ENCODE peak calls at places on chromosomes 4 and X, in seven cellular contexts. Q is RWPE1; S is body of pancreas; H is ACHN; K is hypothalamus; D is stimulated activated naive CD8-positive, alpha-beta T cell treated with anti-CD3 and anti-CD28 coated beads, Interleukin-15, Interleukin-2, amounts not matched to agents 100 U/mL and 50 U/mL, for 24 hours; U is activated naive CD8-positive, alpha-beta T cell treated with anti-CD3 and anti-CD28 coated beads, Interleukin-2, amount 50 U/mL, for 24 hours. I is an unnamed sample.

GRCh38 chr4:102217775-102218174 is 127.5 kb downstream of the SLC39A8 start:
- DNase-seq in Q (no peak), S (no peak), H (no peak), K (no peak), D (no peak), U (no peak), I (no peak)

GRCh38 chr4:16225996-16226815 is at the start of gene TAPT1:
- DNase-seq in Q (peak; percentile 44), S (peak; percentile 84), H (peak; percentile 70), K (peak; percentile 68), D (peak; percentile 86), U (peak; percentile 85), I (peak; percentile 77)

GRCh38 chrX:48919947-48920712 is 1.3 kb upstream of the PIM2 start:
- DNase-seq in Q (no peak), S (no peak), H (no peak), K (no peak), D (no peak), U (no peak), I (no peak)

GRCh38 chr4:55291227-55291629 is 54.8 kb upstream of the SRD5A3 start:
- DNase-seq in Q (no peak), S (no peak), H (no peak), K (no peak), D (no peak), U (no peak), I (no peak)

GRCh38 chr4:39348371-39349265 is 17.5 kb downstream of the RFC1 start:
- DNase-seq in Q (peak; percentile 4), S (no peak), H (peak; percentile 30), K (no peak), D (peak; percentile 55), U (no peak), I (no peak)

GRCh38 chrX:150841466-150842197 is 56.8 kb downstream of the CD99L2 start:
- DNase-seq in Q (peak; percentile 31), S (peak; percentile 5), H (no peak), K (no peak), D (no peak), U (no peak), I (no peak)

GRCh38 chrX:53288173-53288572 is 6.8 kb upstream of the IQSEC2 start:
- DNase-seq in Q (no peak), S (peak; percentile 51), H (no peak), K (peak; percentile 57), D (peak; percentile 10), U (peak; percentile 11), I (no peak)

GRCh38 chrX:43644124-43644701 is 11.9 kb upstream of the MAOA start:
- DNase-seq in Q (peak; percentile 38), S (peak; percentile 5), H (peak; percentile 19), K (no peak), D (no peak), U (no peak), I (no peak)

GRCh38 chr4:185304944-185305690 is 90.6 kb downstream of the LRP2BP start:
- DNase-seq in Q (no peak), S (peak; percentile 4), H (peak; percentile 44), K (no peak), D (peak; percentile 20), U (peak; percentile 10), I (no peak)

GRCh38 chr4:83269256-83269655 is 15.3 kb downstream of the COQ2 start:
- DNase-seq in Q (no peak), S (no peak), H (no peak), K (no peak), D (no peak), U (no peak), I (no peak)

GRCh38 chr4:3660086-3660927 is 105.9 kb upstream of the ADRA2C start:
- DNase-seq in Q (no peak), S (no peak), H (no peak), K (peak; percentile 50), D (no peak), U (no peak), I (no peak)

GRCh38 chr4:14916554-14917304 is 85.6 kb upstream of the CPEB2 start:
- DNase-seq in Q (peak; percentile 24), S (peak; percentile 13), H (peak; percentile 56), K (no peak), D (no peak), U (no peak), I (no peak)

GRCh38 chrX:69189972-69190371 is 24.7 kb upstream of the PJA1 start:
- DNase-seq in Q (no peak), S (peak; percentile 1), H (no peak), K (peak; percentile 37), D (no peak), U (no peak), I (no peak)

GRCh38 chr4:86999244-86999643 is 64.4 kb downstream of the AFF1 start:
- DNase-seq in Q (no peak), S (no peak), H (no peak), K (no peak), D (no peak), U (no peak), I (no peak)

GRCh38 chrX:41369152-41369551 is 35.2 kb downstream of the DDX3X start:
- DNase-seq in Q (no peak), S (no peak), H (no peak), K (no peak), D (no peak), U (no peak), I (no peak)

GRCh38 chr4:177489847-177490246 is 47.6 kb upstream of the AGA start:
- DNase-seq in Q (no peak), S (no peak), H (no peak), K (no peak), D (no peak), U (no peak), I (no peak)

GRCh38 chr4:107824367-107825071 is at the start of gene SGMS2:
- DNase-seq in Q (peak; percentile 91), S (peak; percentile 94), H (peak; percentile 93), K (peak; percentile 54), D (peak; percentile 77), U (peak; percentile 76), I (peak; percentile 92)

GRCh38 chr4:89283226-89283974 is 24.2 kb downstream of the GPRIN3 start:
- DNase-seq in Q (peak; percentile 34), S (peak; percentile 15), H (no peak), K (no peak), D (no peak), U (no peak), I (no peak)

GRCh38 chr4:123233409-123233808 is 163.2 kb upstream of the SPRY1 start:
- DNase-seq in Q (no peak), S (no peak), H (no peak), K (no peak), D (no peak), U (no peak), I (no peak)

GRCh38 chr4:173167793-173168395 is 717 bp upstream of the GALNT7 start:
- DNase-seq in Q (peak; percentile 38), S (peak; percentile 74), H (peak; percentile 59), K (peak; percentile 28), D (peak; percentile 35), U (no peak), I (peak; percentile 26)

GRCh38 chr4:55297346-55297745 is 48.7 kb upstream of the SRD5A3 start:
- DNase-seq in Q (peak; percentile 24), S (no peak), H (no peak), K (no peak), D (no peak), U (no peak), I (no peak)

GRCh38 chr4:114603455-114603854 is 4.8 kb downstream of the UGT8 start:
- DNase-seq in Q (no peak), S (no peak), H (no peak), K (no peak), D (no peak), U (no peak), I (no peak)

I was measured in prostate gland.